ENCODE peak calls at places on chromosome 18, in six cellular contexts. M, Y, U, P, I and C are unnamed samples.

GRCh38 chr18:13455470-13455869 is 236.9 kb downstream of the LDLRAD4 start:
- ATAC-seq in P (no peak), U (no peak), I (no peak), Y (no peak), M (no peak), C (no peak)

GRCh38 chr18:46883180-46883579 is 34.1 kb downstream of the PIAS2 start:
- ATAC-seq in P (no peak), U (no peak), Y (no peak), M (no peak), I (no peak), C (no peak)

GRCh38 chr18:54607213-54607934 is 16.3 kb downstream of the DYNAP start:
- ATAC-seq in I (no peak), M (peak), U (peak), Y (peak), P (peak), C (no peak)

GRCh38 chr18:60062396-60062795 is 162.6 kb downstream of the PMAIP1 start:
- ATAC-seq in U (no peak), P (no peak), I (no peak), M (no peak), Y (no peak), C (no peak)

GRCh38 chr18:75809392-75809791 is 381.9 kb upstream of the SMIM21 start:
- ATAC-seq in U (no peak), Y (no peak), I (no peak), M (no peak), P (no peak), C (no peak)

GRCh38 chr18:49227456-49227855 is 233.0 kb downstream of the DYM start:
- ATAC-seq in P (no peak), U (no peak), I (peak), Y (peak), M (no peak), C (no peak)

GRCh38 chr18:47863041-47863440 is 67.4 kb downstream of the SMAD2 start:
- ATAC-seq in P (no peak), M (no peak), U (no peak), I (peak), Y (no peak), C (no peak)

GRCh38 chr18:69387181-69387580 is 13.5 kb upstream of the DOK6 start:
- ATAC-seq in Y (no peak), M (no peak), P (no peak), U (no peak), I (no peak), C (no peak)

GRCh38 chr18:37303009-37303408 is 262.6 kb downstream of the CELF4 start:
- ATAC-seq in U (no peak), P (no peak), Y (no peak), I (no peak), M (no peak), C (no peak)